ENCODE peak calls at places on chromosome 16, in five cellular contexts. P, C, F, T and G are unnamed samples.

GRCh38 chr16:13064821-13065220 is 163.4 kb downstream of the SHISA9 start:
- DNase-seq in P (peak), C (no peak), F (no peak), T (no peak), G (no peak)

GRCh38 chr16:29844575-29845331 is 18.3 kb downstream of the CDIPT start:
- DNase-seq in P (no peak), C (no peak), F (no peak), T (no peak), G (no peak)

GRCh38 chr16:23369416-23369815 is 67.3 kb downstream of the SCNN1B start:
- DNase-seq in P (no peak), C (no peak), F (no peak), T (no peak), G (no peak)

GRCh38 chr16:5604770-5605169 is 507.2 kb upstream of the EEF2KMT start:
- DNase-seq in P (peak), C (no peak), F (peak), T (peak), G (peak)

GRCh38 chr16:30888856-30889499 is 4.9 kb downstream of the BCL7C start:
- DNase-seq in P (no peak), C (no peak), F (no peak), T (no peak), G (no peak)

GRCh38 chr16:15425861-15426260 is 8.5 kb upstream of the BMERB1 start:
- DNase-seq in P (no peak), C (no peak), F (no peak), T (no peak), G (no peak)

GRCh38 chr16:5007256-5007655 is 26.5 kb downstream of the NAGPA start:
- DNase-seq in P (no peak), C (no peak), F (no peak), T (no peak), G (no peak)

GRCh38 chr16:63617990-63618763 is 1503.7 kb downstream of the CDH11 start:
- DNase-seq in P (peak), C (no peak), F (peak), T (no peak), G (no peak)

GRCh38 chr16:3256146-3256875 is at the start of gene MEFV:
- DNase-seq in P (no peak), C (no peak), F (no peak), T (no peak), G (no peak)

DNA sequence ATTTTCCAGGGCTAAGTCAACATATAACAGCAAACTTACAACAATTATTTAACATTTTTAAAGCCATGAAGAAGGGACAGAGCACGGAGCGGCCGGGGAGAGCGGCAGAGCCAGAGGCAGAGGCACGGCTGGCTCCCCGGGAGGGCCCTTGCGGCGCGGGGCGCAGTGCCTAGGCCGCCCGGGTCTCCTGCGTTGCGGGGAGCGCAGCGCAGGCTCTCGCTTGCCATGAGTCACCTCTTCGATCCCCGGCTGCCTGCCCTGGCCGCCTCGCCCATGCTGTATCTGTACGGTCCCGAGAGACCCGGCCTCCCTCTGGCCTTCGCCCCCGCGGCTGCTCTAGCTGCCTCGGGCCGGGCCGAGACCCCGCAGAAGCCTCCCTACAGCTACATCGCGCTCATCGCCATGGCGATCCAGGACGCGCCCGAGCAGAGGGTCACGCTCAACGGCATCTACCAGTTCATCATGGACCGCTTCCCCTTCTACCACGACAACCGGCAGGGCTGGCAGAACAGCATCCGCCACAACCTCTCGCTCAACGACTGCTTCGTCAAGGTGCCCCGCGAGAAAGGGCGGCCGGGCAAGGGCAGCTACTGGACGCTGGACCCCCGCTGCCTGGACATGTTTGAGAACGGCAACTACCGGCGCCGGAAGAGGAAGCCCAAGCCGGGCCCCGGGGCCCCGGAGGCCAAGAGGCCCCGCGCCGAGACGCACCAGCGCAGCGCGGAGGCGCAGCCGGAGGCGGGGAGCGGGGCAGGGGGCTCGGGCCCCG is at the start of gene FOXL1:
- DNase-seq in P (peak), C (no peak), F (no peak), T (no peak), G (no peak)
- TF ChIP-seq JUNB in P (no peak), C (no peak), F (no peak), T (no peak), G (no peak)

GRCh38 chr16:84811529-84811928 is 8.3 kb upstream of the CRISPLD2 start:
- DNase-seq in P (no peak), C (no peak), F (no peak), T (no peak), G (no peak)

GRCh38 chr16:84808812-84809211 is 11.0 kb upstream of the CRISPLD2 start:
- DNase-seq in P (no peak), C (no peak), F (no peak), T (peak), G (no peak)

GRCh38 chr16:84807776-84808175 is 12.0 kb upstream of the CRISPLD2 start:
- DNase-seq in P (no peak), C (no peak), F (no peak), T (no peak), G (no peak)

GRCh38 chr16:84813141-84813933 is 6.4 kb upstream of the CRISPLD2 start:
- DNase-seq in P (no peak), C (no peak), F (no peak), T (peak), G (no peak)

GRCh38 chr16:84810518-84811273 is 9.1 kb upstream of the CRISPLD2 start:
- DNase-seq in P (no peak), C (peak), F (no peak), T (no peak), G (no peak)
- TF ChIP-seq JUNB in P (no peak), C (peak), F (no peak), T (no peak), G (no peak)

DNA sequence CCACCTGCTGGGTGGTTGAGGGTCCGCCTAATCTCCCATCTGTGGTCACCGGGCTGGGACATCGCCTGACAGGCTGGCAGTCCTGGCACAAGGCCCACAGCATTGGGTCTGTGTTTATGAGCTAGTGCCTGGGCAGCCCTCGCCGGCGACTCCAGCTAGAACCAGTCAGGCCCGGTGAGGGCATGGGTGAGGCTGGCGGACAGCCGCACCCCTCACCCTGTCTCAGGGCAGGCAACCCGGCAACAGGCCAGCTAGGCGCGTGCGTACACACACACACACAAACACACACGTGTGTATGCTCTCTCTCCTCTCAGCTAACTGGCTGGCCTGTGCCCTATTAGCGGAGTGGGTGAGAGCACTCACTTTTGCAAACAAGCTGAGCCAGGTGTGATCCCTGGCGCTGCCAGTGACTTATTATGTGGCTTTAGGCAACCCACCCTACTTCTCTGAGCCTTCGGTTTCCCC is 10.4 kb downstream of the HSD11B2 start:
- DNase-seq in P (no peak), C (no peak), F (no peak), T (no peak), G (no peak)
- TF ChIP-seq JUNB in P (no peak), C (no peak), F (no peak), T (no peak), G (no peak)

GRCh38 chr16:21233521-21234150 is at the start of gene ANKS4B:
- DNase-seq in P (no peak), C (no peak), F (no peak), T (no peak), G (peak)
- TF ChIP-seq JUNB in P (no peak), C (no peak), F (no peak), T (no peak), G (no peak)

GRCh38 chr16:83363521-83363920 is 444.3 kb upstream of the HSBP1 start:
- DNase-seq in P (no peak), C (no peak), F (no peak), T (no peak), G (no peak)
- TF ChIP-seq JUNB in P (no peak), C (no peak), F (no peak), T (no peak), G (no peak)

DNA sequence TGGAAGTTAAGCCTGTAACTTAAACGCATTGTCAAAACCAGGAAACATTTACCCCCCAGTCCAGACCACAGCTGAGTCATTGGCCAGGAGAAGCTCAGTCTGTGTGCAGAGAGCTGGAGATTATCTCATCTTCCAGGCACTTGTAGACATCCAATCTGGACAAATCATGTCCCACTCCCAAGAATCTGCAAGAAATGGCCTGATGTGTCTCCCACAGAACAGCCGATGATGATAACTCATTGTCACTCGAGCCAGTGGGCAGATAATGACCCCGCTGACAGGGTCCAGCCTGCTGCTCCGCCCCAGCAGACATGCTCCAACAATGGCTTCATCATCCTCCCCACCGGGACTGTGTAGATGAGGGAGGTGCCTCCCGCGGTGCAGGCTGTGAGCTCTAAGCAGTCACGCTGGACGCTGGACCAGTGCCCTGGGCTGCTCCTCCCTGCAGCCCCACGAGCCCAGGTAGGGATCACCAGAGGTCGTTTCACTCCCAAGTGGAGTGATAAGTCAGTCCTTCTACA is 322.5 kb downstream of the C16orf95 start:
- DNase-seq in P (no peak), C (no peak), F (peak), T (peak), G (no peak)
- TF ChIP-seq JUNB in P (no peak), C (no peak), F (no peak), T (no peak), G (no peak)

GRCh38 chr16:67883146-67883871 is 1.4 kb upstream of the NRN1L start:
- DNase-seq in P (no peak), C (no peak), F (no peak), T (no peak), G (peak)

GRCh38 chr16:67883872-67884261 is 818 bp upstream of the NRN1L start:
- DNase-seq in P (peak), C (no peak), F (peak), T (peak), G (peak)

GRCh38 chr16:67880584-67880983 is 4.1 kb upstream of the NRN1L start:
- DNase-seq in P (no peak), C (no peak), F (no peak), T (no peak), G (no peak)

GRCh38 chr16:67881557-67882220 is 3.0 kb upstream of the NRN1L start:
- DNase-seq in P (no peak), C (no peak), F (no peak), T (no peak), G (no peak)

DNA sequence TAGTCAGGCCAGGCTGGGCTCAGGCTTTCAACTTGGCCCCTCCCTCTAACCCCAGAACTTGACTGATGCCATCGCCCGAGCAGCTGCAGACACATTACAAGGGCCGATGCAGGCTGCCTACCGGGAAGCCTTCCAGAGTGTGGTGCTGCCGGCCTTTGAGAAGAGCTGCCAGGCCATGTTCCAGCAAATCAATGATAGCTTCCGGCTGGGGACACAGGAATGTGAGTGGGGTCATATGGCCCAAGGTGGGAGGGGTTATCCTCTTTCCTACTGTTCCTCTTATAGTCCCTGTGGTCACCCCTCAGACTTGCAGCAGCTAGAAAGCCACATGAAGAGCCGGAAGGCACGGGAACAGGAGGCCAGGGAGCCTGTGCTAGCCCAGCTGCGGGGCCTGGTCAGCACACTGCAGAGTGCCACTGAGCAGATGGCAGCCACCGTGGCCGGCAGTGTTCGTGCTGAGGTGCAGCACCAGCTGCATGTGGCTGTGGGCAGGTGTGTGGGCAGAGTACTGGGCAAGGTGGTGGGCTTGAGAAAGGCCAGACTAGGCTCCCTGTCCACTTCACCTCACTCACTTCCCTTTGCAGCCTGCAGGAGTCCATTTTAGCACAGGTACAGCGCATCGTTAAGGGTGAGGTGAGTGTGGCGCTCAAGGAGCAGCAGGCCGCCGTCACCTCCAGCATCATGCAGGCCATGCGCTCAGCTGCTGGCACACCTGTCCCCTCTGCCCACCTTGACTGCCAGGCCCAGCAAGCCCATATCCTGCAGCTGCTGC is 2.1 kb upstream of the NRN1L start:
- DNase-seq in P (no peak), C (no peak), F (no peak), T (no peak), G (no peak)
- TF ChIP-seq JUNB in P (no peak), C (no peak), F (no peak), T (no peak), G (no peak)

GRCh38 chr16:50371936-50372595 is 3.3 kb upstream of the BRD7 start:
- DNase-seq in P (peak), C (no peak), F (no peak), T (no peak), G (peak)

GRCh38 chr16:50373345-50373701 is 4.5 kb upstream of the BRD7 start:
- DNase-seq in P (no peak), C (no peak), F (no peak), T (no peak), G (no peak)

GRCh38 chr16:50372611-50373344 is 4.0 kb upstream of the BRD7 start:
- DNase-seq in P (no peak), C (no peak), F (no peak), T (no peak), G (peak)

GRCh38 chr16:50369133-50369804 is 481 bp upstream of the BRD7 start:
- DNase-seq in P (no peak), C (no peak), F (no peak), T (peak), G (no peak)

DNA sequence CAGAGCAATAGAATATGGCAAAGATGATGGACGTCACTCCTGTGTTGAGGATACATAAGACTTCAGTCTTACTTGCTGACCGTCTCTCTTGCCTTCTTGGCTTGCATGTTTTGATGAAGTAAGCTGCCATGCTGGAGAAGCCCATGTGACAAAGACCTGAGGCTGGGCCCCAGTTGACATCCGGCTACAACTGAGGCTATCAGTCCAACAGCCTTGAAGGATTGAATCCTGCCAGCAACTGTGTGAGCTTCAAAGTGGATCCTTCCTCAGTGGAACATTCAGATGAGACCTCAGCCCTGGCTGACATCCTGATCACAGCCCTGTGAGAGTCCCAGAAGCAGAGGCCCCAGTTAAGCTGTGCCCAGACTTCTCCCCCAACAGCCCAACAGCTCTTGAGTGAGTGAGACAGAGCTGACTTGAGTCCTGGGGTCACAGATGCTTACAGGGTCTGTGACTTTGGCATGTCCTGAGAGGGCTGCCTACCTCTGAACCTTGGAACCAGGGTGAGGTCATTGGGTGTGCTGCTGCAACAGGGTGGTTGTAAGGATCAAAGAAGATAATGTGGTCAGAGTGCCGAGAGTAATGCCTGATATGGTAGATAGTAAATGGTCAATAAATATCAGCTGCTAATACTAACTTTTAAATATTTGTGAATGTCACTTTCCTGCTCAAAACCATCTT is 2.4 kb upstream of the BRD7 start:
- DNase-seq in P (no peak), C (no peak), F (no peak), T (no peak), G (peak)
- TF ChIP-seq JUNB in P (no peak), C (no peak), F (no peak), T (no peak), G (no peak)

DNA sequence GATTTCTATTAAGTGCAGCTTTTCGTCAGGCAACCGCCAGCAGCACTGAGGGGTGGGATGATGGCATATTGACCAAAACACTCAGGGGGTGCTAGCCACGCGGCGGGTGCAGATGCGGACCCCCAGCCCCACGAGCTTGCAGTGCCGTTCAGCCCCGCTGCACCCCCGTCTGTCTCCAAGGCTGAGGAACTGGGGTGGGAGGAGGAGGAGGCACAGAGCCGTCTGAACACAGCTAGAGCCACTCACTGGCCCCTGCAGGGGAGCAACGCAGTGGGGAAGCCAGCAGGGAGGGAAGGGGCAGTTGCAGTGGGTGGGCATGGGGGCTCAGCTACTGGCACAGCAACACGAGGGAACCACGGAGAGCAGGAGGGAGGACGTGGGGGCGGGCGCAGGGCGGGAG is 22.0 kb downstream of the CA5A start:
- DNase-seq in P (no peak), C (no peak), F (no peak), T (no peak), G (no peak)
- TF ChIP-seq JUNB in P (no peak), C (no peak), F (no peak), T (no peak), G (no peak)